ENCODE peak calls at places on chromosomes 13 and 19, in four cellular contexts. X, T, O and P are unnamed samples.

GRCh38 chr13:73497430-73497829 is 438.6 kb downstream of the KLF5 start:
- DNase-seq in X (no peak), T (no peak), O (no peak), P (no peak)

GRCh38 chr19:6519289-6519688 is 11.5 kb upstream of the TNFSF9 start:
- DNase-seq in X (no peak), T (peak), O (no peak), P (no peak)

GRCh38 chr19:14450168-14450874 is 17.2 kb downstream of the PKN1 start:
- DNase-seq in X (no peak), T (peak), O (peak), P (no peak)

GRCh38 chr13:46743191-46743590 is 53.8 kb downstream of the ESD start:
- DNase-seq in X (no peak), T (peak), O (no peak), P (no peak)

GRCh38 chr13:113369881-113370280 is 6.0 kb upstream of the GRTP1 start:
- DNase-seq in X (no peak), T (no peak), O (no peak), P (peak)

GRCh38 chr13:73900591-73900990 is 233.6 kb downstream of the KLF12 start:
- DNase-seq in X (no peak), T (no peak), O (no peak), P (no peak)

GRCh38 chr19:39032164-39032918 is at the start of gene FBXO27:
- DNase-seq in X (peak), T (no peak), O (peak), P (no peak)

GRCh38 chr19:35389192-35389861 is 18.5 kb downstream of the GPR42 start:
- DNase-seq in X (no peak), T (no peak), O (no peak), P (no peak)

GRCh38 chr19:46132508-46133100 is 8.1 kb upstream of the IGFL3 start:
- DNase-seq in X (no peak), T (no peak), O (no peak), P (no peak)

GRCh38 chr13:37640499-37640898 is 41.9 kb upstream of the POSTN start:
- DNase-seq in X (no peak), T (peak), O (peak), P (no peak)

GRCh38 chr19:12034610-12035009 is 869 bp downstream of the ZNF433 start:
- DNase-seq in X (no peak), T (no peak), O (peak), P (no peak)

GRCh38 chr19:42546831-42547500 is 18.7 kb upstream of the CEACAM1 start:
- DNase-seq in X (no peak), T (no peak), O (no peak), P (no peak)

GRCh38 chr19:53076984-53077383 is 26.2 kb downstream of the ZNF160 start:
- DNase-seq in X (peak), T (no peak), O (peak), P (no peak)

GRCh38 chr13:83221813-83222241 is 660.4 kb downstream of the SLITRK1 start:
- DNase-seq in X (no peak), T (peak), O (no peak), P (no peak)

GRCh38 chr19:39246951-39247669 is 1.5 kb downstream of the IFNL4 start:
- DNase-seq in X (no peak), T (no peak), O (no peak), P (no peak)

GRCh38 chr19:13420780-13421179 is 85.5 kb downstream of the CACNA1A start:
- DNase-seq in X (no peak), T (no peak), O (no peak), P (no peak)

GRCh38 chr13:26021956-26022355 is 29.9 kb downstream of the SHISA2 start:
- DNase-seq in X (no peak), T (no peak), O (no peak), P (no peak)

GRCh38 chr13:31970237-31970930 is 61.2 kb upstream of the FRY start:
- DNase-seq in X (no peak), T (peak), O (no peak), P (no peak)

GRCh38 chr19:8915997-8916396 is 83.8 kb downstream of the MBD3L1 start:
- DNase-seq in X (no peak), T (no peak), O (no peak), P (no peak)
- TF ChIP-seq CTCF in X (no peak), T (no peak), O (no peak), P (no peak)

GRCh38 chr13:66689628-66690027 is 540.5 kb downstream of the PCDH9 start:
- DNase-seq in X (no peak), T (peak), O (peak), P (no peak)
- TF ChIP-seq CTCF in X (no peak), T (no peak), O (peak), P (no peak)

GRCh38 chr19:1813837-1814217 is 1.8 kb upstream of the ATP8B3 start:
- DNase-seq in X (no peak), T (no peak), O (no peak), P (no peak)

GRCh38 chr19:1811942-1812425 is at the start of gene ATP8B3:
- DNase-seq in X (no peak), T (no peak), O (no peak), P (no peak)

GRCh38 chr19:1814391-1814790 is 2.3 kb upstream of the ATP8B3 start:
- DNase-seq in X (no peak), T (no peak), O (no peak), P (no peak)

GRCh38 chr19:1812426-1813196 is 535 bp upstream of the ATP8B3 start:
- DNase-seq in X (peak), T (peak), O (peak), P (peak)

DNA sequence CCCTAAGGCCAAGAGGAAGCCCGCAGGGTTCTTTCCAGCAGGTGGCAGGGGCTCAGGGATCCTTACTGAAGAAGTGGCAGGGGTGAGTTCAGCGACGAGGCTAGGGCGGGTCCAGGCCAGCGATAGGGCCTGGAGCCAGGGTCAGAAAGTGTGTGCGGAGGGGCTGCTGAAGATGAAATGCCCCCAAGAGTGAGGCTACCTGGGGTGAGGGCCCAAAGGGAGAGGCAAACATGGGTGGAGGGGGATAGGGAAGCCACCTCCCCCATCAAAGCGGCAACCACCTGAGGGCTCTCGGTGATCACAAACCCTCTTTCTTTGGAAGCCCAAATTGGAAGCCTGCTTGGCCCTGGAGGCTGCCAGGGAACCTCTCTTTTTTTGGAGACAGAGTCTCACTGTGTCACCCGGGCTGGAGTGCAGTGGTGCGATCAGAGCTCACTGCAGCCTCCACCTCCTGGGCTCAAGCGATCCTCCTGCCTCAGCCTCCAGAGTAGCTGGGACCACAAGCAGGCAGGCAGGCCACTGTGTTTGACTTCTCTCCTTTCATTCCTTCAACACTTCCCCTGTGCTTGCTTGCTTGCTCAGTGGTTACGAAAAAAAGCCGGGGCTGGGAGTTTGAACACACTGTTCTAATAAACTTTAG is 1.2 kb upstream of the ATP8B3 start:
- DNase-seq in X (peak), T (no peak), O (no peak), P (no peak)
- TF ChIP-seq CTCF in X (no peak), T (peak), O (no peak), P (no peak)

DNA sequence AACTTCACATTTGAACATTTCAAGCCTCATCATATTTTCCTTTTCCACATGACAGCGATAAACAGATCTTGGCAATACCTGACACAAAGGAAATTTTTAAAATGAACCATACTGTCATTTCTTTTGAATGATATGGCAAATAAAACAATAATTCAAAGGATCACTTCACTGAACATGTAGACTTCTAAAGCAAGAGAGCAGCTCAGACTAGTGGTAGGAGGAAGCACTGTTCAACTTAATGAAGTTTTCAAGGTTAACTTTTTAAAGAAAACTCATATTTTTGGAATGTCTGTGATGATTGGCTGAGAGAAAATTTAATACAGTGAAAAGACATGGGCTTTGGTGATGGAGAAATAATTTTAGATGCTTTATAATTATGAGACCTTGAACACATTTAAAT is 198.0 kb downstream of the OXGR1 start:
- DNase-seq in X (no peak), T (no peak), O (no peak), P (no peak)
- TF ChIP-seq CTCF in X (no peak), T (no peak), O (no peak), P (peak)

GRCh38 chr13:110616103-110617101 is 1.1 kb downstream of the NAXD start:
- DNase-seq in X (no peak), T (peak), O (peak), P (peak)
- TF ChIP-seq CTCF in X (no peak), T (no peak), O (peak), P (no peak)

GRCh38 chr13:20721454-20722357 is 18.2 kb downstream of the IL17D start:
- DNase-seq in X (peak), T (peak), O (no peak), P (peak)
- TF ChIP-seq CTCF in X (no peak), T (peak), O (no peak), P (no peak)

GRCh38 chr13:99741979-99742378 is 229.6 kb downstream of the ZIC5 start:
- DNase-seq in X (no peak), T (no peak), O (no peak), P (no peak)

GRCh38 chr13:99736541-99736940 is 235.0 kb downstream of the ZIC5 start:
- DNase-seq in X (no peak), T (no peak), O (no peak), P (no peak)

GRCh38 chr13:99737456-99737855 is 234.1 kb downstream of the ZIC5 start:
- DNase-seq in X (no peak), T (no peak), O (no peak), P (no peak)

GRCh38 chr13:99743079-99743478 is 228.5 kb downstream of the ZIC5 start:
- DNase-seq in X (no peak), T (no peak), O (no peak), P (no peak)

GRCh38 chr13:99740261-99740979 is 231.1 kb downstream of the ZIC5 start:
- DNase-seq in X (no peak), T (no peak), O (no peak), P (no peak)
- TF ChIP-seq CTCF in X (no peak), T (no peak), O (no peak), P (no peak)

GRCh38 chr13:49996951-49997895 is at the start of gene TRIM13:
- DNase-seq in X (peak), T (peak), O (peak), P (peak)
- TF ChIP-seq CTCF in X (peak), T (peak), O (peak), P (peak)